ENCODE peak calls at places on chromosomes 16 and 17, in ten cellular contexts. O, Z, F, U, T, C, V, J, R and L are unnamed samples.

GRCh38 chr16:17171250-17172143 is 299.3 kb downstream of the XYLT1 start:
- DNase-seq in Z (no peak), O (no peak), C (peak), J (no peak), T (no peak), U (no peak), F (no peak), R (no peak), V (no peak), L (no peak)

GRCh38 chr16:10982430-10983174 is 38.2 kb downstream of the CLEC16A start:
- DNase-seq in Z (no peak), T (no peak), F (no peak), U (peak), C (no peak), R (peak), V (no peak), J (no peak), O (no peak), L (peak)

GRCh38 chr16:75097941-75098897 is 18.4 kb downstream of the LDHD start:
- DNase-seq in O (no peak), R (no peak), V (no peak), C (no peak), F (no peak), T (no peak), J (no peak), U (peak), Z (no peak), L (no peak)

GRCh38 chr16:20073203-20074088 is at the start of gene GPR139:
- DNase-seq in F (no peak), V (no peak), O (no peak), T (no peak), R (no peak), C (no peak), U (no peak), J (no peak), Z (no peak), L (no peak)

GRCh38 chr16:80274576-80275191 is 266.1 kb upstream of the DYNLRB2 start:
- DNase-seq in T (no peak), R (no peak), Z (peak), O (no peak), C (no peak), U (no peak), J (peak), F (peak), V (no peak), L (peak)

GRCh38 chr17:75350029-75350428 is 55.4 kb downstream of the GRB2 start:
- DNase-seq in J (no peak), F (no peak), T (no peak), C (no peak), R (no peak), O (no peak), U (no peak), V (no peak), Z (no peak), L (no peak)

GRCh38 chr17:44901323-44901965 is 2.2 kb upstream of the EFTUD2 start:
- DNase-seq in R (no peak), T (no peak), J (peak), O (peak), F (no peak), Z (no peak), C (no peak), U (no peak), V (no peak), L (peak)

GRCh38 chr17:69060835-69061234 is at the start of gene ABCA9:
- DNase-seq in O (no peak), J (no peak), T (no peak), Z (peak), V (no peak), U (no peak), C (peak), R (peak), F (no peak), L (peak)

GRCh38 chr17:82436601-82437324 is 13.8 kb downstream of the CYBC1 start:
- DNase-seq in R (no peak), T (no peak), U (no peak), Z (no peak), J (no peak), C (peak), V (no peak), F (no peak), O (no peak), L (no peak)

GRCh38 chr17:18270851-18271170 is 10.3 kb downstream of the MIEF2 start:
- DNase-seq in R (no peak), U (no peak), T (no peak), F (no peak), C (no peak), J (no peak), Z (no peak), V (no peak), O (no peak), L (no peak)

GRCh38 chr17:35684046-35684802 is 47.2 kb upstream of the RASL10B start:
- DNase-seq in U (no peak), R (no peak), F (no peak), O (peak), C (no peak), T (no peak), Z (peak), J (peak), V (no peak), L (no peak)
- TF ChIP-seq CTCF in U (no peak), R (no peak), F (no peak), O (no peak), C (no peak), T (no peak), Z (no peak), J (no peak), V (no peak), L (no peak)

GRCh38 chr17:21510686-21511367 is 134.7 kb downstream of the KCNJ12 start:
- DNase-seq in Z (no peak), J (no peak), T (no peak), F (no peak), V (no peak), C (no peak), R (no peak), O (no peak), U (no peak), L (no peak)

GRCh38 chr17:21513012-21513570 is 136.9 kb downstream of the KCNJ12 start:
- DNase-seq in Z (no peak), V (peak), R (peak), C (peak), T (peak), F (peak), O (peak), U (peak), J (peak), L (peak)

GRCh38 chr17:21512307-21513011 is 136.3 kb downstream of the KCNJ12 start:
- DNase-seq in F (no peak), O (no peak), R (no peak), J (no peak), Z (no peak), U (no peak), V (no peak), C (no peak), T (no peak), L (no peak)

GRCh38 chr17:21505819-21506815 is 130.0 kb downstream of the KCNJ12 start:
- DNase-seq in F (no peak), U (no peak), O (no peak), J (no peak), Z (no peak), C (no peak), T (no peak), V (no peak), R (no peak), L (no peak)

DNA sequence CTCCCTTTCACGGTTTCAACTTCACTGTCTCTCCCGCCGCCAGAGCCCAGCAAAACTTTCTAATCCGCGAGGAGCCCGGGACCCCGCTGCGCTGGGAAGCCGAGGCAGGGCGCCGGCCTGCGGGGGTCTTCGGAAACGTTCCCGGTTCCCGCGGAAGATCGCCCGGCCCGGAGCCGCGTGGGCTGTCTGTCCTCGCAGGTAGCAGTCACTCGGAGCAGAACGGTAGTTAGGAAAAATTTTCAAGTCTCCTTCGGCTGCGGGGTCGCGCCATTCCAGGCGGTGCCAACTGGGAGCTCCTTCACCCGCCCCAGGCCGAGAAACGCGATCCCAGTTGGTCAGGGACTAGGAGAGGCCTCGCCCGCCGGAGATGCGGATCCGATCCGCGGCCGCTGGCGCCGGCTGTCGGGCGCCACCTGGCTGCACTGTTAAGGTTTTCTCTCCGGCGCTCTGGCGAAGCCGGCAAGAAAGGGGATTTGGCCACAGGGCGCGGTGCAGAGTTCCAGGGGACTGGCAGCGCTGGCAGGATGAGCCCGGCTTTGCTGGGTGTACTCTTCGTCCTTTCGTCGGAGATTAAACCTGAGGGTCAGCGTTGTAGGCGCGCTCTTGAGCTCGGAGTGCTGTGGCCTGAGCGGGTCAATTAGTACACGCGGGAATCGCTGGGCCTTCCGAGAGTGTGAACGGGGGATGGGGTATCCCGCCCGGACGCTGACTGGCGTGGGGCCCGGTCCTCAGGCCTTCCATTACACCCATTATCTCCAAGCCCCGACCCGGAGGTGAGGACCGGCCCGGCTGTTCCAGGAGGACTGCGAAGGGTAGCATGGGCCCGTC is 135.4 kb downstream of the KCNJ12 start:
- DNase-seq in Z (peak), R (peak), J (peak), F (peak), O (peak), U (peak), C (peak), V (peak), T (peak), L (peak)
- TF ChIP-seq CTCF in Z (peak), R (peak), J (peak), F (peak), O (peak), U (peak), C (peak), V (peak), T (peak), L (peak)

GRCh38 chr16:46612121-46612520 is 9.1 kb downstream of the SHCBP1 start:
- DNase-seq in U (peak), R (no peak), Z (no peak), F (no peak), T (no peak), J (no peak), O (no peak), V (no peak), C (no peak), L (no peak)
- TF ChIP-seq CTCF in U (no peak), R (no peak), Z (no peak), F (no peak), T (no peak), J (no peak), O (no peak), V (no peak), C (no peak), L (no peak)

GRCh38 chr17:79905832-79906231 is 66.6 kb upstream of the CBX4 start:
- DNase-seq in R (no peak), Z (no peak), T (no peak), C (no peak), F (no peak), J (no peak), O (peak), U (no peak), V (no peak), L (no peak)
- TF ChIP-seq CTCF in R (no peak), Z (no peak), T (no peak), C (no peak), F (no peak), J (peak), O (peak), U (no peak), V (peak), L (no peak)

DNA sequence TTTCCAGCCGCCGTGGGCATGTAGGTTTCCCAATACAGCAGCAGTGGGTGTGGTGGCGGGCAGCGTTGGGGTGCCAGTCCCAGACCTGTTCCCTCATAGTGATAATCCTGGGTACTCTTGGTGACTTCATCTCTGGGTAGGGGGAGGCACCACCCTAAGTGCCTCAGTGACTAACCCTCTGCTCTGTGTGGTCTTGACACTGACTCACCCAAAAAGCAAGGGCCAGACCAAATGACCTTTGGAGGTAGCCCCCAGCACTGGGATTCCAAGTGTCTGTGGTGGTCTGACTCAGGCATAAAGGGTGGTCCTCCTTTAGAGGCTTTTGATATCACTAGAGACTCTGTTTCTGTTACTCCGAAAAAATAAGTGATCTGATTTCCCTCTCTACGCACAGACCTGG is 908 bp downstream of the CALB2 start:
- DNase-seq in O (no peak), J (no peak), U (no peak), Z (no peak), F (no peak), C (no peak), R (no peak), T (no peak), V (no peak), L (no peak)
- TF ChIP-seq CTCF in O (no peak), J (no peak), U (no peak), Z (no peak), F (no peak), C (no peak), R (no peak), T (no peak), V (no peak), L (no peak)

GRCh38 chr16:81497690-81498089 is 53.1 kb downstream of the CMIP start:
- DNase-seq in C (no peak), T (no peak), J (no peak), U (peak), R (no peak), O (no peak), V (no peak), Z (no peak), F (no peak), L (no peak)
- TF ChIP-seq CTCF in C (no peak), T (no peak), J (peak), U (no peak), R (peak), O (no peak), V (no peak), Z (no peak), F (no peak), L (no peak)

DNA sequence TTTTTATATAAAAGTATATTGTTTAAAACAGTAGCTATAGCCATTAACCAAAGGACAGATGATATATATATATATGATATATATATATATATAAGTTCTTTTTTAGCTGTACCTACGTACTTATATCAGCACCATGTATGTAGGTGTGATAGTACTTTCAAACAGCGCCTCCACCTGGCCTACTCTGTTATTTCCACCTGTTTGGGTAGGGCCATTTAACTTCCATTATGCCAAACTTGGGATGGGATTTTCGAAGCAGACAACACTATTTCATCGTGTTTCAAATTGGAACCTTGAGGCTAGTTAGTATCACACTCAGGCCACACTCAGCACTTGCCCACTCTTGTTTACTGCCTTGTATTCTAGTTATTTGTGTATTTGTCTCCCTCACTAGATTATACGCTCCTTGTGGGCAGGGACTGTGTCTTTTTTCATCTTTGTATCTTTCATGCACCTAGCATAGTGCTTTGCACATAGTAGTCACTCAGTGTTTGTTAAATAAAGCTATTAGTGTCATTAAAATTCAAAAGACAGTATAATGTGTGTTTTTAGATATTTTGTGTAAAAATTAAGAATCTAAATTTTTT is 11.8 kb upstream of the CLTC start:
- DNase-seq in J (no peak), T (no peak), F (no peak), U (no peak), R (no peak), C (no peak), V (no peak), O (peak), Z (no peak), L (no peak)
- TF ChIP-seq CTCF in J (peak), T (no peak), F (no peak), U (no peak), R (peak), C (no peak), V (peak), O (peak), Z (no peak), L (no peak)

GRCh38 chr17:47731396-47731795 is 1.6 kb upstream of the TBX21 start:
- DNase-seq in R (no peak), F (no peak), C (no peak), T (peak), U (no peak), O (no peak), Z (no peak), V (no peak), J (no peak), L (no peak)
- TF ChIP-seq CTCF in R (no peak), F (no peak), C (no peak), T (no peak), U (no peak), O (no peak), Z (no peak), V (no peak), J (no peak), L (no peak)

DNA sequence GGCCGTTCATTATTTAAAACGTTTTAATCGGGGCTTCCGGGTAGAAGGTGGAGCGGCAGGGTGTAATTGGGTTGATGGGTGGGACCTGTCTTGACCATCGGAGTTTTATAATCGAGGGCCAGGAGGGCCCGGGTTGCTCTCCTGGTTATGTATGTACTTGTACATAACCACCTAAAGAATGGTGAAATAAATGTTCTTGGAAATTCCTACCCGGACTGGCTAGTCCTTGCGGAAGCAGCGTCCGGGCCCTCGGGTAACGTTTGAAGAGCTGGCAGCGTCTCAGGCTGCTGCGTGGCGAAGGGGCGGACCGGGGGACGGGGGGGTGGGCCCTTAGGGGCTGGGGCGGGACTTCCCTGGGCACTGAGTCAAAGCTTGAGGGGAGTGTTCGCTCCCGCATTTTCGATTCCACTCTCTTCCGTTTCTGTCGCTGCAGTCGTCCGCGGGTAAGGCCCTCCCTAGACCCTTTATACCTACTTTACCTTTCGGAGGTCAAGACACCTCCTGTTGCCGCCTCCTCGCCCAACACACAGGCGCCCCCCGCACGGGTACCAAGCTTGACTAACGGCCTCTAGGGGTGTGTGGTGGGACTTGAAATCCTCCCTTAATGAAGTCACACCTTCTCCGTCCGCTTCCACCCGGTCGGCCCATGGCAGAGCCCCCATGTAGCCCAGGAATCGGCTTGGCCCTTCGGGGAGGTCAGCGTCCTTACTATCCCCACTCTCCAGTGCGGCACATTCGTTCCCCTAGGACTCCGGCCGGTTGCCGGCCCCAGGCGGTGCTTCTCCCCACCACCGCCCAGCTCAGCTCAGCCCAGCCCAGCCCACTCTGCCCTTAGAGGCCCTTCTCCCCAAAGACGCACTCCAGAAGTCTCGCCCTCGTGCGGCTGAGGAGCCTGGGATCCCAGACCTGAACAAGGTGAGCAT is at the start of gene TMEM106A:
- DNase-seq in T (peak), U (peak), R (peak), Z (peak), V (peak), O (peak), C (peak), F (peak), J (peak), L (peak)
- TF ChIP-seq CTCF in T (peak), U (peak), R (peak), Z (peak), V (peak), O (no peak), C (peak), F (peak), J (peak), L (peak)

GRCh38 chr17:56890906-56891674 is 22.8 kb downstream of the TRIM25 start:
- DNase-seq in V (no peak), O (no peak), F (no peak), U (no peak), R (no peak), T (no peak), Z (no peak), C (no peak), J (no peak), L (no peak)

GRCh38 chr17:56893503-56893902 is 20.3 kb downstream of the TRIM25 start:
- DNase-seq in R (no peak), U (no peak), T (no peak), V (no peak), C (no peak), F (no peak), J (no peak), O (no peak), Z (no peak), L (no peak)

GRCh38 chr17:56892333-56892732 is 21.5 kb downstream of the TRIM25 start:
- DNase-seq in O (no peak), V (no peak), T (no peak), F (no peak), U (no peak), R (no peak), J (no peak), C (no peak), Z (no peak), L (no peak)

GRCh38 chr17:56890390-56890789 is 23.5 kb downstream of the TRIM25 start:
- DNase-seq in R (no peak), C (no peak), U (no peak), V (no peak), O (no peak), F (no peak), J (no peak), Z (no peak), T (no peak), L (no peak)

GRCh38 chr17:56891751-56892150 is 22.1 kb downstream of the TRIM25 start:
- DNase-seq in C (peak), U (no peak), O (peak), R (no peak), J (no peak), F (no peak), T (no peak), Z (no peak), V (no peak), L (no peak)
- TF ChIP-seq CTCF in C (peak), U (no peak), O (peak), R (peak), J (peak), F (no peak), T (peak), Z (peak), V (peak), L (peak)